ENCODE peak calls at places on chromosomes 5 and 9, in five cellular contexts. One of them, this sample, is unnamed.

GRCh38 chr9:77892171-77892570 is 139.4 kb downstream of the GNAQ start:
- DNase-seq in activated CD8-positive, alpha-beta memory T cell treated with anti-CD3 and anti-CD28 coated beads, Interleukin-2, amount 10 ng/mL, durations not matched to agents 7 days and 5 days: no peak
- DNase-seq in esophagus squamous epithelium: no peak
- DNase-seq in GM19239: no peak
- DNase-seq in central memory CD4-positive, alpha-beta T cell: no peak
- DNase-seq in this sample: no peak

GRCh38 chr5:107338341-107338740 is 332.4 kb downstream of the EFNA5 start:
- DNase-seq in GM19239: no peak
- DNase-seq in esophagus squamous epithelium: no peak
- DNase-seq in central memory CD4-positive, alpha-beta T cell: no peak
- DNase-seq in activated CD8-positive, alpha-beta memory T cell treated with anti-CD3 and anti-CD28 coated beads, Interleukin-2, amount 10 ng/mL, durations not matched to agents 7 days and 5 days: no peak
- DNase-seq in this sample: no peak

GRCh38 chr9:79757906-79758669 is 186.3 kb downstream of the TLE4 start:
- DNase-seq in activated CD8-positive, alpha-beta memory T cell treated with anti-CD3 and anti-CD28 coated beads, Interleukin-2, amount 10 ng/mL, durations not matched to agents 7 days and 5 days: no peak
- DNase-seq in esophagus squamous epithelium: no peak
- DNase-seq in GM19239: no peak
- DNase-seq in central memory CD4-positive, alpha-beta T cell: no peak
- DNase-seq in this sample: no peak

GRCh38 chr9:128245293-128246151 is 30.3 kb downstream of the GOLGA2 start:
- DNase-seq in esophagus squamous epithelium: no peak
- DNase-seq in central memory CD4-positive, alpha-beta T cell: no peak
- DNase-seq in activated CD8-positive, alpha-beta memory T cell treated with anti-CD3 and anti-CD28 coated beads, Interleukin-2, amount 10 ng/mL, durations not matched to agents 7 days and 5 days: no peak
- DNase-seq in GM19239: no peak
- DNase-seq in this sample: peak; percentile 91

GRCh38 chr5:69364414-69364813 is 4.9 kb downstream of the AK6 start:
- DNase-seq in central memory CD4-positive, alpha-beta T cell: peak; percentile 10
- DNase-seq in GM19239: no peak
- DNase-seq in activated CD8-positive, alpha-beta memory T cell treated with anti-CD3 and anti-CD28 coated beads, Interleukin-2, amount 10 ng/mL, durations not matched to agents 7 days and 5 days: no peak
- DNase-seq in esophagus squamous epithelium: no peak
- DNase-seq in this sample: no peak

GRCh38 chr9:95506438-95506691 is 10.4 kb downstream of the PTCH1 start:
- DNase-seq in activated CD8-positive, alpha-beta memory T cell treated with anti-CD3 and anti-CD28 coated beads, Interleukin-2, amount 10 ng/mL, durations not matched to agents 7 days and 5 days: peak; percentile 49
- DNase-seq in GM19239: peak; percentile 60
- DNase-seq in esophagus squamous epithelium: no peak
- DNase-seq in central memory CD4-positive, alpha-beta T cell: no peak
- DNase-seq in this sample: peak; percentile 66

GRCh38 chr5:40318378-40318777 is 361.3 kb upstream of the PTGER4 start:
- DNase-seq in activated CD8-positive, alpha-beta memory T cell treated with anti-CD3 and anti-CD28 coated beads, Interleukin-2, amount 10 ng/mL, durations not matched to agents 7 days and 5 days: no peak
- DNase-seq in central memory CD4-positive, alpha-beta T cell: no peak
- DNase-seq in esophagus squamous epithelium: no peak
- DNase-seq in GM19239: no peak
- DNase-seq in this sample: no peak

GRCh38 chr9:105439428-105439827 is 8.4 kb upstream of the FSD1L start:
- DNase-seq in esophagus squamous epithelium: no peak
- DNase-seq in central memory CD4-positive, alpha-beta T cell: no peak
- DNase-seq in activated CD8-positive, alpha-beta memory T cell treated with anti-CD3 and anti-CD28 coated beads, Interleukin-2, amount 10 ng/mL, durations not matched to agents 7 days and 5 days: no peak
- DNase-seq in GM19239: no peak
- DNase-seq in this sample: no peak

GRCh38 chr9:81492710-81493447 is 196.5 kb downstream of the TLE1 start:
- DNase-seq in activated CD8-positive, alpha-beta memory T cell treated with anti-CD3 and anti-CD28 coated beads, Interleukin-2, amount 10 ng/mL, durations not matched to agents 7 days and 5 days: no peak
- DNase-seq in GM19239: no peak
- DNase-seq in central memory CD4-positive, alpha-beta T cell: no peak
- DNase-seq in esophagus squamous epithelium: no peak
- DNase-seq in this sample: no peak

GRCh38 chr5:9653811-9654210 is 23.7 kb upstream of the TAS2R1 start:
- DNase-seq in activated CD8-positive, alpha-beta memory T cell treated with anti-CD3 and anti-CD28 coated beads, Interleukin-2, amount 10 ng/mL, durations not matched to agents 7 days and 5 days: no peak
- DNase-seq in GM19239: no peak
- DNase-seq in central memory CD4-positive, alpha-beta T cell: no peak
- DNase-seq in esophagus squamous epithelium: no peak
- DNase-seq in this sample: peak; percentile 88

GRCh38 chr9:19173598-19174125 is 46.4 kb upstream of the PLIN2 start:
- DNase-seq in central memory CD4-positive, alpha-beta T cell: no peak
- DNase-seq in activated CD8-positive, alpha-beta memory T cell treated with anti-CD3 and anti-CD28 coated beads, Interleukin-2, amount 10 ng/mL, durations not matched to agents 7 days and 5 days: no peak
- DNase-seq in esophagus squamous epithelium: no peak
- DNase-seq in GM19239: no peak
- DNase-seq in this sample: no peak

GRCh38 chr5:133848306-133848924 is 120.0 kb downstream of the C5orf15 start:
- DNase-seq in central memory CD4-positive, alpha-beta T cell: no peak
- DNase-seq in activated CD8-positive, alpha-beta memory T cell treated with anti-CD3 and anti-CD28 coated beads, Interleukin-2, amount 10 ng/mL, durations not matched to agents 7 days and 5 days: peak; percentile 34
- DNase-seq in esophagus squamous epithelium: no peak
- DNase-seq in GM19239: no peak
- DNase-seq in this sample: peak; percentile 36

GRCh38 chr5:6675784-6676499 is 37.3 kb upstream of the TENT4A start:
- DNase-seq in esophagus squamous epithelium: no peak
- DNase-seq in activated CD8-positive, alpha-beta memory T cell treated with anti-CD3 and anti-CD28 coated beads, Interleukin-2, amount 10 ng/mL, durations not matched to agents 7 days and 5 days: no peak
- DNase-seq in central memory CD4-positive, alpha-beta T cell: no peak
- DNase-seq in GM19239: no peak
- DNase-seq in this sample: no peak

GRCh38 chr9:26260238-26260637 is 582.0 kb upstream of the TUSC1 start:
- DNase-seq in esophagus squamous epithelium: no peak
- DNase-seq in activated CD8-positive, alpha-beta memory T cell treated with anti-CD3 and anti-CD28 coated beads, Interleukin-2, amount 10 ng/mL, durations not matched to agents 7 days and 5 days: no peak
- DNase-seq in central memory CD4-positive, alpha-beta T cell: no peak
- DNase-seq in GM19239: no peak
- DNase-seq in this sample: no peak

GRCh38 chr5:56070795-56071539 is 76.2 kb upstream of the IL6ST start:
- DNase-seq in activated CD8-positive, alpha-beta memory T cell treated with anti-CD3 and anti-CD28 coated beads, Interleukin-2, amount 10 ng/mL, durations not matched to agents 7 days and 5 days: no peak
- DNase-seq in GM19239: no peak
- DNase-seq in central memory CD4-positive, alpha-beta T cell: peak; percentile 47
- DNase-seq in esophagus squamous epithelium: no peak
- DNase-seq in this sample: no peak

GRCh38 chr9:2526071-2526862 is 95.3 kb upstream of the VLDLR start:
- DNase-seq in central memory CD4-positive, alpha-beta T cell: no peak
- DNase-seq in esophagus squamous epithelium: no peak
- DNase-seq in activated CD8-positive, alpha-beta memory T cell treated with anti-CD3 and anti-CD28 coated beads, Interleukin-2, amount 10 ng/mL, durations not matched to agents 7 days and 5 days: no peak
- DNase-seq in GM19239: no peak
- DNase-seq in this sample: no peak

GRCh38 chr5:151023651-151024050 is 3.3 kb downstream of the GPX3 start:
- DNase-seq in GM19239: no peak
- DNase-seq in central memory CD4-positive, alpha-beta T cell: no peak
- DNase-seq in esophagus squamous epithelium: no peak
- DNase-seq in activated CD8-positive, alpha-beta memory T cell treated with anti-CD3 and anti-CD28 coated beads, Interleukin-2, amount 10 ng/mL, durations not matched to agents 7 days and 5 days: no peak
- DNase-seq in this sample: no peak

GRCh38 chr9:69996947-69997346 is 46.7 kb upstream of the MAMDC2 start:
- DNase-seq in central memory CD4-positive, alpha-beta T cell: no peak
- DNase-seq in activated CD8-positive, alpha-beta memory T cell treated with anti-CD3 and anti-CD28 coated beads, Interleukin-2, amount 10 ng/mL, durations not matched to agents 7 days and 5 days: no peak
- DNase-seq in GM19239: no peak
- DNase-seq in esophagus squamous epithelium: no peak
- DNase-seq in this sample: no peak

GRCh38 chr9:137458194-137459146 is 664 bp downstream of the NSMF start:
- DNase-seq in esophagus squamous epithelium: no peak
- DNase-seq in central memory CD4-positive, alpha-beta T cell: no peak
- DNase-seq in activated CD8-positive, alpha-beta memory T cell treated with anti-CD3 and anti-CD28 coated beads, Interleukin-2, amount 10 ng/mL, durations not matched to agents 7 days and 5 days: no peak
- DNase-seq in GM19239: peak; percentile 44
- DNase-seq in this sample: peak; percentile 52